ENCODE peak calls at places on chromosome 11, in nine cellular contexts. One of them, this sample, is unnamed.

GRCh38 chr11:76614471-76615183 is 55.9 kb downstream of the LRRC32 start:
- DNase-seq in stimulated activated CD4-positive, alpha-beta T cell treated with anti-CD3 and anti-CD28 coated beads, Interleukin-2, amount 100 ng/mL, for 24 hours: no peak
- DNase-seq in HTR-8/SVneo: no peak
- DNase-seq in activated gamma-delta T cell treated with Interleukin-2 at 50 U/mL for 16 hours: no peak
- DNase-seq in AG04449: no peak
- DNase-seq in NCI-H2081: no peak
- DNase-seq in progenitor cell of endocrine pancreas: no peak
- DNase-seq in bronchial epithelial cell: no peak
- DNase-seq in activated T-cell treated with anti-CD3 and anti-CD28 coated beads, Interleukin-2, amount 50 U/mL, for 48 hours: no peak
- DNase-seq in this sample: peak; percentile 40

GRCh38 chr11:76846441-76846840 is 14.3 kb upstream of the ACER3 start:
- DNase-seq in stimulated activated CD4-positive, alpha-beta T cell treated with anti-CD3 and anti-CD28 coated beads, Interleukin-2, amount 100 ng/mL, for 24 hours: no peak
- DNase-seq in HTR-8/SVneo: no peak
- DNase-seq in activated gamma-delta T cell treated with Interleukin-2 at 50 U/mL for 16 hours: no peak
- DNase-seq in AG04449: no peak
- DNase-seq in NCI-H2081: no peak
- DNase-seq in progenitor cell of endocrine pancreas: no peak
- DNase-seq in bronchial epithelial cell: no peak
- DNase-seq in activated T-cell treated with anti-CD3 and anti-CD28 coated beads, Interleukin-2, amount 50 U/mL, for 48 hours: no peak
- DNase-seq in this sample: no peak

GRCh38 chr11:123454060-123454651 is 24.1 kb downstream of the GRAMD1B start:
- DNase-seq in stimulated activated CD4-positive, alpha-beta T cell treated with anti-CD3 and anti-CD28 coated beads, Interleukin-2, amount 100 ng/mL, for 24 hours: peak; percentile 70
- DNase-seq in HTR-8/SVneo: no peak
- DNase-seq in activated gamma-delta T cell treated with Interleukin-2 at 50 U/mL for 16 hours: peak; percentile 50
- DNase-seq in AG04449: no peak
- DNase-seq in NCI-H2081: no peak
- DNase-seq in progenitor cell of endocrine pancreas: no peak
- DNase-seq in bronchial epithelial cell: peak; percentile 95
- DNase-seq in activated T-cell treated with anti-CD3 and anti-CD28 coated beads, Interleukin-2, amount 50 U/mL, for 48 hours: peak; percentile 84
- DNase-seq in this sample: peak; percentile 93

GRCh38 chr11:57121996-57122395 is 59.8 kb upstream of the LRRC55 start:
- DNase-seq in stimulated activated CD4-positive, alpha-beta T cell treated with anti-CD3 and anti-CD28 coated beads, Interleukin-2, amount 100 ng/mL, for 24 hours: no peak
- DNase-seq in HTR-8/SVneo: no peak
- DNase-seq in activated gamma-delta T cell treated with Interleukin-2 at 50 U/mL for 16 hours: no peak
- DNase-seq in AG04449: no peak
- DNase-seq in NCI-H2081: no peak
- DNase-seq in progenitor cell of endocrine pancreas: no peak
- DNase-seq in bronchial epithelial cell: no peak
- DNase-seq in activated T-cell treated with anti-CD3 and anti-CD28 coated beads, Interleukin-2, amount 50 U/mL, for 48 hours: no peak
- DNase-seq in this sample: no peak

GRCh38 chr11:116986521-116987105 is 111.6 kb downstream of the SIK3 start:
- DNase-seq in stimulated activated CD4-positive, alpha-beta T cell treated with anti-CD3 and anti-CD28 coated beads, Interleukin-2, amount 100 ng/mL, for 24 hours: no peak
- DNase-seq in HTR-8/SVneo: peak; percentile 18
- DNase-seq in activated gamma-delta T cell treated with Interleukin-2 at 50 U/mL for 16 hours: no peak
- DNase-seq in AG04449: no peak
- DNase-seq in NCI-H2081: no peak
- DNase-seq in progenitor cell of endocrine pancreas: no peak
- DNase-seq in bronchial epithelial cell: peak; percentile 97
- DNase-seq in activated T-cell treated with anti-CD3 and anti-CD28 coated beads, Interleukin-2, amount 50 U/mL, for 48 hours: peak; percentile 32
- DNase-seq in this sample: no peak

GRCh38 chr11:131704682-131705081 is 334.3 kb downstream of the NTM start:
- DNase-seq in stimulated activated CD4-positive, alpha-beta T cell treated with anti-CD3 and anti-CD28 coated beads, Interleukin-2, amount 100 ng/mL, for 24 hours: no peak
- DNase-seq in HTR-8/SVneo: no peak
- DNase-seq in activated gamma-delta T cell treated with Interleukin-2 at 50 U/mL for 16 hours: no peak
- DNase-seq in AG04449: no peak
- DNase-seq in NCI-H2081: no peak
- DNase-seq in progenitor cell of endocrine pancreas: no peak
- DNase-seq in bronchial epithelial cell: no peak
- DNase-seq in activated T-cell treated with anti-CD3 and anti-CD28 coated beads, Interleukin-2, amount 50 U/mL, for 48 hours: no peak
- DNase-seq in this sample: no peak

GRCh38 chr11:93517041-93517440 is 26.1 kb downstream of the SMCO4 start:
- DNase-seq in stimulated activated CD4-positive, alpha-beta T cell treated with anti-CD3 and anti-CD28 coated beads, Interleukin-2, amount 100 ng/mL, for 24 hours: no peak
- DNase-seq in HTR-8/SVneo: no peak
- DNase-seq in activated gamma-delta T cell treated with Interleukin-2 at 50 U/mL for 16 hours: no peak
- DNase-seq in AG04449: no peak
- DNase-seq in NCI-H2081: no peak
- DNase-seq in progenitor cell of endocrine pancreas: no peak
- DNase-seq in bronchial epithelial cell: no peak
- DNase-seq in activated T-cell treated with anti-CD3 and anti-CD28 coated beads, Interleukin-2, amount 50 U/mL, for 48 hours: no peak
- DNase-seq in this sample: no peak

GRCh38 chr11:114416441-114416928 is 16.0 kb downstream of the RBM7 start:
- DNase-seq in stimulated activated CD4-positive, alpha-beta T cell treated with anti-CD3 and anti-CD28 coated beads, Interleukin-2, amount 100 ng/mL, for 24 hours: no peak
- DNase-seq in HTR-8/SVneo: no peak
- DNase-seq in activated gamma-delta T cell treated with Interleukin-2 at 50 U/mL for 16 hours: no peak
- DNase-seq in AG04449: no peak
- DNase-seq in NCI-H2081: no peak
- DNase-seq in progenitor cell of endocrine pancreas: no peak
- DNase-seq in bronchial epithelial cell: peak; percentile 87
- DNase-seq in activated T-cell treated with anti-CD3 and anti-CD28 coated beads, Interleukin-2, amount 50 U/mL, for 48 hours: no peak
- DNase-seq in this sample: no peak

GRCh38 chr11:6413791-6414231 is 5.1 kb downstream of the APBB1 start:
- DNase-seq in stimulated activated CD4-positive, alpha-beta T cell treated with anti-CD3 and anti-CD28 coated beads, Interleukin-2, amount 100 ng/mL, for 24 hours: peak; percentile 73
- DNase-seq in HTR-8/SVneo: no peak
- DNase-seq in activated gamma-delta T cell treated with Interleukin-2 at 50 U/mL for 16 hours: peak; percentile 16
- DNase-seq in AG04449: no peak
- DNase-seq in NCI-H2081: no peak
- DNase-seq in progenitor cell of endocrine pancreas: no peak
- DNase-seq in bronchial epithelial cell: no peak
- DNase-seq in activated T-cell treated with anti-CD3 and anti-CD28 coated beads, Interleukin-2, amount 50 U/mL, for 48 hours: peak; percentile 78
- DNase-seq in this sample: no peak

This sample was measured in adrenal gland.